ENCODE peak calls at places on chromosomes 6 and 20, in seven cellular contexts. G is GM03348; Y is EH; T is activated naive CD4-positive, alpha-beta T cell treated with anti-CD3 and anti-CD28 coated beads for 36 hours; O is fibroblast of pulmonary artery; A is RCC 7860; V is ACHN. M is an unnamed sample.

GRCh38 chr6:119255492-119255891 is 94.1 kb downstream of the MAN1A1 start:
- DNase-seq in G (no peak), Y (no peak), T (peak), O (no peak), A (no peak), V (no peak), M (no peak)

GRCh38 chr6:141024526-141024925 is 1108.2 kb upstream of the GJE1 start:
- DNase-seq in G (no peak), Y (peak), T (no peak), O (peak), A (no peak), V (no peak), M (no peak)

GRCh38 chr6:3340891-3341290 is 82.1 kb downstream of the PSMG4 start:
- DNase-seq in G (peak), Y (peak), T (no peak), O (peak), A (no peak), V (no peak), M (peak)

GRCh38 chr20:11457476-11457875 is 460.2 kb upstream of the BTBD3 start:
- DNase-seq in G (no peak), Y (peak), T (no peak), O (peak), A (peak), V (no peak), M (peak)

GRCh38 chr6:84623956-84624680 is 140.3 kb downstream of the TBX18 start:
- DNase-seq in G (peak), Y (peak), T (no peak), O (peak), A (peak), V (peak), M (peak)

GRCh38 chr20:37319120-37319717 is 26.7 kb upstream of the SRC start:
- DNase-seq in G (peak), Y (peak), T (no peak), O (no peak), A (no peak), V (peak), M (peak)

GRCh38 chr6:6002005-6002808 is 4.5 kb downstream of the NRN1 start:
- DNase-seq in G (no peak), Y (no peak), T (no peak), O (no peak), A (no peak), V (no peak), M (no peak)

GRCh38 chr6:16819752-16820151 is 58.5 kb upstream of the ATXN1 start:
- DNase-seq in G (no peak), Y (peak), T (no peak), O (peak), A (no peak), V (peak), M (no peak)

GRCh38 chr20:57280221-57280620 is 13.8 kb upstream of the BMP7 start:
- DNase-seq in G (no peak), Y (no peak), T (no peak), O (no peak), A (no peak), V (no peak), M (no peak)

GRCh38 chr6:87702589-87702945 is 534 bp upstream of the AKIRIN2 start:
- DNase-seq in G (peak), Y (peak), T (no peak), O (peak), A (peak), V (peak), M (peak)

GRCh38 chr20:38055294-38055693 is 21.7 kb downstream of the RPRD1B start:
- DNase-seq in G (no peak), Y (no peak), T (no peak), O (peak), A (no peak), V (no peak), M (peak)